ENCODE peak calls at places on chromosomes 13 and 19, in nine cellular contexts. K is HFFc6; H is NCI-H345; O is memory B cell; A is stimulated activated CD4-positive, alpha-beta T cell treated with anti-CD3 and anti-CD28 coated beads, Interleukin-15, amount 100 ng/mL, for 1 hour; U is body of pancreas; B is CD8-positive, alpha-beta T cell; E is EL; Z is dermis blood vessel endothelial cell. L is an unnamed sample.

GRCh38 chr13:32731576-32731975 is 145.3 kb downstream of the PDS5B start:
- DNase-seq in O (no peak), H (no peak), U (no peak), A (no peak), K (peak), B (no peak), E (peak), Z (peak), L (peak)

GRCh38 chr19:6418562-6418932 is 6.1 kb downstream of the KHSRP start:
- DNase-seq in K (no peak), Z (no peak), U (no peak), O (no peak), H (no peak), B (no peak), A (no peak), E (no peak), L (no peak)

GRCh38 chr13:76161143-76161542 is 525.0 kb downstream of the LMO7 start:
- DNase-seq in Z (no peak), H (no peak), U (no peak), O (no peak), E (no peak), A (no peak), K (no peak), B (no peak), L (no peak)

GRCh38 chr19:41893899-41894298 is 10.9 kb downstream of the ARHGEF1 start:
- DNase-seq in K (no peak), U (no peak), O (no peak), A (no peak), H (no peak), E (no peak), B (peak), Z (no peak), L (no peak)

GRCh38 chr13:51970251-51970793 is 40.9 kb downstream of the ATP7B start:
- DNase-seq in B (no peak), Z (no peak), H (no peak), A (no peak), E (no peak), U (peak), O (no peak), K (no peak), L (no peak)

GRCh38 chr19:51948979-51949378 is 21.7 kb downstream of the ZNF613 start:
- DNase-seq in Z (peak), B (no peak), U (peak), O (no peak), H (no peak), A (no peak), K (no peak), E (peak), L (no peak)

GRCh38 chr13:95463516-95463915 is 89.0 kb upstream of the CLDN10 start:
- DNase-seq in Z (peak), U (no peak), B (no peak), H (no peak), E (no peak), A (no peak), K (no peak), O (no peak), L (peak)

GRCh38 chr13:73168993-73169401 is 110.2 kb downstream of the KLF5 start:
- DNase-seq in O (no peak), H (no peak), B (no peak), Z (no peak), U (no peak), K (peak), A (no peak), E (peak), L (no peak)

GRCh38 chr13:37164635-37165034 is 59.2 kb upstream of the CSNK1A1L start:
- DNase-seq in H (no peak), E (no peak), Z (no peak), O (no peak), K (no peak), B (no peak), U (no peak), A (no peak), L (no peak)

GRCh38 chr19:2186071-2186846 is 22.5 kb downstream of the DOT1L start:
- DNase-seq in O (no peak), K (peak), Z (peak), B (no peak), U (peak), H (no peak), E (peak), A (no peak), L (peak)